ENCODE peak calls at places on chromosomes 2 and 18, in nine cellular contexts. P, Q, I, N, X, J, U, A and O are unnamed samples. For H3K4me1, the result is how much of the 10 kb centered on the place peaks cover.

GRCh38 chr18:65073060-65073550 is 677.7 kb upstream of the CDH7 start:
- DNase-seq in P (no peak), Q (no peak), I (no peak), N (no peak), X (no peak), J (no peak), U (no peak), A (no peak), O (no peak)

GRCh38 chr2:68726608-68727367 is 7.8 kb upstream of the ARHGAP25 start:
- DNase-seq in P (no peak), Q (no peak), I (no peak), N (no peak), X (no peak), J (no peak), U (no peak), A (no peak), O (peak)

GRCh38 chr2:177730792-177731191 is 338.2 kb downstream of the AGPS start:
- DNase-seq in P (no peak), Q (no peak), I (no peak), N (no peak), X (no peak), J (no peak), U (no peak), A (no peak), O (no peak)

GRCh38 chr2:105387225-105387624 is 11.6 kb downstream of the FHL2 start:
- DNase-seq in P (no peak), Q (peak), I (no peak), N (no peak), X (no peak), J (no peak), U (no peak), A (no peak), O (no peak)

GRCh38 chr2:20143263-20143662 is 81.7 kb downstream of the SDC1 start:
- DNase-seq in P (no peak), Q (peak), I (no peak), N (no peak), X (peak), J (no peak), U (no peak), A (peak), O (no peak)

GRCh38 chr18:74899554-74899953 is 301.9 kb downstream of the ZNF407 start:
- DNase-seq in P (no peak), Q (no peak), I (no peak), N (no peak), X (no peak), J (peak), U (no peak), A (no peak), O (no peak)

GRCh38 chr2:159797468-159798375 is at the start of gene CD302:
- DNase-seq in P (peak), Q (peak), I (no peak), N (peak), X (peak), J (peak), U (no peak), A (peak), O (peak)

GRCh38 chr2:240280621-240281020 is 140.2 kb upstream of the OTOS start:
- DNase-seq in P (no peak), Q (no peak), I (no peak), N (no peak), X (peak), J (no peak), U (no peak), A (peak), O (no peak)

GRCh38 chr2:118668431-118669424 is 178.7 kb downstream of the EN1 start:
- DNase-seq in P (no peak), Q (peak), I (peak), N (no peak), X (peak), J (no peak), U (peak), A (peak), O (no peak)

GRCh38 chr2:47429795-47430194 is 26.8 kb downstream of the MSH2 start:
- DNase-seq in P (no peak), Q (no peak), I (no peak), N (no peak), X (peak), J (no peak), U (no peak), A (peak), O (no peak)

GRCh38 chr2:121790276-121790956 is 35.0 kb downstream of the TSN start:
- DNase-seq in P (no peak), Q (peak), I (peak), N (no peak), X (peak), J (no peak), U (peak), A (peak), O (no peak)

GRCh38 chr2:231696004-231696367 is 12.3 kb upstream of the PTMA start:
- DNase-seq in P (no peak), Q (no peak), I (no peak), N (no peak), X (peak), J (no peak), U (no peak), A (peak), O (no peak)

GRCh38 chr2:1628893-1629292 is 115.4 kb downstream of the PXDN start:
- DNase-seq in P (no peak), Q (no peak), I (no peak), N (no peak), X (peak), J (no peak), U (no peak), A (peak), O (no peak)

GRCh38 chr18:33746261-33746660 is 168.2 kb downstream of the ASXL3 start:
- DNase-seq in P (no peak), Q (no peak), I (no peak), N (no peak), X (no peak), J (no peak), U (no peak), A (no peak), O (no peak)

GRCh38 chr2:31467426-31467825 is 52.9 kb upstream of the XDH start:
- DNase-seq in P (no peak), Q (peak), I (no peak), N (no peak), X (no peak), J (no peak), U (no peak), A (no peak), O (no peak)

GRCh38 chr2:140808816-140809215 is 1322.0 kb downstream of the LRP1B start:
- DNase-seq in P (no peak), Q (no peak), I (no peak), N (no peak), X (no peak), J (no peak), U (peak), A (no peak), O (no peak)

GRCh38 chr2:240225116-240225515 is 84.7 kb upstream of the OTOS start:
- DNase-seq in P (peak), Q (no peak), I (no peak), N (no peak), X (no peak), J (no peak), U (no peak), A (no peak), O (peak)

GRCh38 chr18:64099244-64099643 is 49.6 kb downstream of the LINC00305 start:
- DNase-seq in P (no peak), Q (no peak), I (no peak), N (no peak), X (no peak), J (no peak), U (no peak), A (no peak), O (no peak)

GRCh38 chr2:126979039-126979438 is 80.3 kb downstream of the TEX51 start:
- DNase-seq in P (no peak), Q (no peak), I (no peak), N (no peak), X (no peak), J (no peak), U (no peak), A (no peak), O (no peak)

GRCh38 chr2:231648579-231649174 is 56.0 kb downstream of the TEX44 start:
- DNase-seq in P (peak), Q (peak), I (peak), N (peak), X (peak), J (peak), U (peak), A (peak), O (peak)

GRCh38 chr2:86201951-86202692 is 2.9 kb downstream of the MRPL35 start:
- DNase-seq in P (no peak), Q (no peak), I (no peak), N (no peak), X (peak), J (no peak), U (no peak), A (no peak), O (no peak)

GRCh38 chr2:61283443-61284160 is 121.6 kb downstream of the C2orf74 start:
- DNase-seq in P (no peak), Q (no peak), I (no peak), N (no peak), X (no peak), J (no peak), U (no peak), A (no peak), O (no peak)

GRCh38 chr2:53911434-53912189 is 51.8 kb upstream of the GPR75 start:
- DNase-seq in P (no peak), Q (no peak), I (no peak), N (no peak), X (no peak), J (no peak), U (no peak), A (peak), O (no peak)

GRCh38 chr18:31606265-31606664 is 14.6 kb downstream of the TTR start:
- DNase-seq in P (no peak), Q (no peak), I (no peak), N (no peak), X (no peak), J (no peak), U (no peak), A (no peak), O (no peak)

GRCh38 chr18:23619388-23619873 is 33.1 kb upstream of the NPC1 start:
- DNase-seq in P (peak), Q (no peak), I (no peak), N (no peak), X (peak), J (peak), U (no peak), A (no peak), O (peak)

GRCh38 chr2:202237787-202238233 is 587 bp downstream of the SUMO1 start:
- DNase-seq in P (no peak), Q (peak), I (no peak), N (peak), X (peak), J (peak), U (no peak), A (peak), O (peak)

GRCh38 chr2:65545818-65546217 is 113.4 kb upstream of the SPRED2 start:
- DNase-seq in P (no peak), Q (peak), I (peak), N (no peak), X (no peak), J (no peak), U (no peak), A (peak), O (no peak)

GRCh38 chr2:173524257-173524951 is 169.7 kb downstream of the CDCA7 start:
- DNase-seq in P (no peak), Q (no peak), I (no peak), N (no peak), X (no peak), J (no peak), U (no peak), A (no peak), O (no peak)

GRCh38 chr2:149329470-149330126 is 789 bp upstream of the LYPD6 start:
- DNase-seq in P (peak), Q (peak), I (no peak), N (peak), X (peak), J (peak), U (peak), A (peak), O (no peak)

GRCh38 chr18:46497129-46497528 is 159.9 kb downstream of the LOXHD1 start:
- DNase-seq in P (no peak), Q (no peak), I (no peak), N (peak), X (peak), J (no peak), U (no peak), A (no peak), O (no peak)

GRCh38 chr2:236014408-236015131 is 153.6 kb downstream of the GBX2 start:
- DNase-seq in P (no peak), Q (no peak), I (no peak), N (peak), X (no peak), J (no peak), U (no peak), A (no peak), O (no peak)

GRCh38 chr2:197113221-197113831 is 186.8 kb upstream of the PGAP1 start:
- DNase-seq in P (no peak), Q (no peak), I (peak), N (no peak), X (peak), J (no peak), U (peak), A (peak), O (no peak)

GRCh38 chr2:152907046-152907445 is 188.6 kb downstream of the ARL6IP6 start:
- DNase-seq in P (no peak), Q (no peak), I (no peak), N (no peak), X (no peak), J (no peak), U (no peak), A (no peak), O (no peak)

GRCh38 chr2:168528016-168528415 is 71.9 kb downstream of the CERS6 start:
- DNase-seq in P (no peak), Q (no peak), I (no peak), N (no peak), X (peak), J (no peak), U (no peak), A (no peak), O (no peak)

GRCh38 chr18:23802817-23803216 is 113.6 kb downstream of the LAMA3 start:
- DNase-seq in P (no peak), Q (no peak), I (no peak), N (no peak), X (no peak), J (no peak), U (no peak), A (no peak), O (no peak)

GRCh38 chr18:36095936-36096519 is 28.7 kb upstream of the RPRD1A start:
- DNase-seq in P (no peak), Q (no peak), I (peak), N (no peak), X (peak), J (no peak), U (peak), A (peak), O (no peak)

GRCh38 chr2:196500686-196501431 is 138.7 kb upstream of the CCDC150 start:
- DNase-seq in P (no peak), Q (no peak), I (no peak), N (no peak), X (no peak), J (no peak), U (no peak), A (peak), O (no peak)

GRCh38 chr18:63534615-63535014 is 7.6 kb upstream of the SERPINB12 start:
- DNase-seq in P (no peak), Q (no peak), I (no peak), N (no peak), X (no peak), J (no peak), U (no peak), A (no peak), O (no peak)

GRCh38 chr2:96964221-96964905 is 22.0 kb downstream of the FAM178B start:
- DNase-seq in P (no peak), Q (no peak), I (no peak), N (no peak), X (no peak), J (no peak), U (no peak), A (no peak), O (no peak)

DNA sequence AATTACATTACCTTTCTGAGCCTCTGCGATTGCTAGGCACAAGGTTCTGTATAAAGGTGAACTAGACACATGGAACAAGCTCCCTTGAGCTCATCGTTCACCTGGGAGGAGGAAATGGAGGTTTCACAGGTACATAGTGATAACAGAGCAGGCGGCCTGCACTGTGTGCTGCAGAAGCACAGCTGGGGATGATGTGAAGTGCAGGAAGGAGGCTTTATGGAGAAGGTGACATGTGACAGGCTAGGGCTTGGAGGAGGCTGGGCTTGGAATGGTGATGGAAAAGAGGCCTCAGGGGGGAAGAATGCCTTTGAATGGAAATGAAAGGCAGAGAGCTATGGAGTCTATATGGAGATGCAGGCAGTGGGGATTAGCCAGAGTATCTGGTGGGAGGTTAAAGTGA is 22.9 kb downstream of the MARCHF4 start:
- DNase-seq in P (no peak), Q (no peak), I (no peak), N (peak), X (no peak), J (no peak), U (no peak), A (no peak), O (no peak)
- H3K4me1 ChIP-seq in P (under half), Q (under half), I (under half), N (under half), X (under half), J (under half), U (under half), A (under half), O (under half)

GRCh38 chr2:216497808-216498366 is 757 bp upstream of the RPL37A start:
- DNase-seq in P (no peak), Q (no peak), I (no peak), N (no peak), X (peak), J (no peak), U (no peak), A (no peak), O (no peak)

GRCh38 chr2:216498418-216499413 is at the start of gene RPL37A:
- DNase-seq in P (peak), Q (peak), I (peak), N (peak), X (peak), J (peak), U (peak), A (peak), O (peak)

GRCh38 chr2:216501854-216502253 is 3.2 kb downstream of the RPL37A start:
- DNase-seq in P (no peak), Q (no peak), I (no peak), N (no peak), X (no peak), J (no peak), U (no peak), A (no peak), O (no peak)

GRCh38 chr2:216500572-216500971 is 1.9 kb downstream of the RPL37A start:
- DNase-seq in P (no peak), Q (no peak), I (no peak), N (no peak), X (no peak), J (no peak), U (no peak), A (no peak), O (no peak)

GRCh38 chr2:216499641-216500218 is 1.1 kb downstream of the RPL37A start:
- DNase-seq in P (no peak), Q (no peak), I (no peak), N (no peak), X (no peak), J (no peak), U (no peak), A (peak), O (no peak)
- H3K4me1 ChIP-seq in P (under half), Q (under half), I (under half), N (under half), X (under half), J (under half), U (under half), A (under half), O (under half)

DNA sequence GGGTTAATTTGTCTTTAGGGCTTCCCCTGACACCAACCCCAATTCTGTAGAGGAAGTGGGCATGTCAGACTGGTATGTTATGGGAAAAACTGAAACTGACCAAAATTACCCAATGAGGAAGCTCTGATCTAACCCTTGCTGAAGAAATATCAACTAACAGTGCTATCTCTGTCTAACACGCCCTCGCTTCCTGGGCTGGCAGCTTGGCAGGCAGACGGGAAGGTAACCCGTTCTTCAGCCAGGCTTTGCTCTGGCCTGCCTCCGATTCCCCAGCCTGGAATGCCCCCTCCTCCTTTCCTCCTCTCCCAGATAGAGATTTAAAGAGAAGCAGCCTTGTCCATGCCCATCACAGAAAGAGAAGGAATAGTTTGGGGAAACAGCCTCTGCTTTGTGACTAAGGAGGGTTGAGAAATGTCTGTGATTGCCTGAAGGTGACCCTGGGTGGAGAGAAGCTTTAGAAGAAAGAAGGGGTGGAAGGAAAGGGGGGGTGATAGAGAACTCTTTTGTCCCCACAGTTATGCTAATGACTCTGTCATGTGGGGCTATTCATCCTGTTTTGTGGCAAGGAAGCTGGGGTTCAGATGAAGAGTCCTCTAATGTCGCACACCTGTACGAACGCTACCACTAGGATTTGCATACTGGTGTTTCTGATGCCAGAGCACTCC is 15.4 kb downstream of the HK2 start:
- DNase-seq in P (peak), Q (peak), I (no peak), N (peak), X (no peak), J (no peak), U (no peak), A (peak), O (peak)
- H3K4me1 ChIP-seq in P (under half), Q (half or more), I (under half), N (under half), X (under half), J (under half), U (under half), A (under half), O (under half)

GRCh38 chr18:59509477-59510173 is 150.6 kb upstream of the LMAN1 start:
- DNase-seq in P (no peak), Q (no peak), I (no peak), N (no peak), X (peak), J (no peak), U (no peak), A (no peak), O (no peak)
- H3K4me1 ChIP-seq in P (under half), Q (under half), I (under half), N (under half), X (under half), J (under half), U (under half), A (under half), O (under half)

DNA sequence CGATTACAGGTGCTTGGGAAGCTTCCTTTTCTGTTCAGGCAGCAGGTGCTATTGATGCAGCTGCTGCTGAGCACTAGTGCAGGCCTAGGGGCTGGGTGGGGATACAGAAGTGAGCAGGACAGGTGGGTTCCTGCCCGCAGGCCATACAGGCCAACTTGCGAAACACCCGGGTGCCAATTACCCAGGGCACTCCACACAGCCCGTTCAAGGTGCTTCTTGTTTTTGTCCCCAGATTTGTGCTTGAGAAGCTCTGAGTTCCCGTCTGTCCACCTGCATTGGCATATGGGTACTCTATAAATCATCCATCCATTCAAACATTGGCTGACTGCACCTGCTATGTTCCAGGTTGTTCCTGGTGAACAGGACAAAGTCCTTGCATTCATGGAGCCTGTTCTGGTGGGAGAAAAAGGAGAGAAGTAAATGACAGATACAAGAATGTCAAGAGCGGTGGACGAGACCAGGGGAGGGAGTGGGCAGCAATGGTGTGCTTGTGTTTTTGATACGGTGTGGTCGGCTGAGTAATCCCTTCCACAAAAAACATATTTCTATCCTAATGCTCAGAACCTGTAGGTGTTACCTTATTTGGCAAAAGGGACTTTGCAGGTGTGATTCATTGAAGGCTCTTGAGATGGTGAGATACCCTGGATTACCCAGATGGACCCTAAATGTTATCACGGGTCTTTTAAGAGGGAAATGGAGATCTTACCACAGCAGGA is 31.4 kb downstream of the SH3BP4 start:
- DNase-seq in P (no peak), Q (peak), I (no peak), N (no peak), X (no peak), J (no peak), U (no peak), A (no peak), O (peak)
- H3K4me1 ChIP-seq in P (half or more), Q (half or more), I (half or more), N (under half), X (under half), J (under half), U (half or more), A (half or more), O (under half)